ENCODE peak calls at places on chromosomes 11 and 22, in seven cellular contexts. E is effector CD4-positive, alpha-beta T cell; L is activated naive CD8-positive, alpha-beta T cell treated with anti-CD3 and anti-CD28 coated beads for 36 hours; O is activated naive CD4-positive, alpha-beta T cell treated with Interleukin-2 at 50 U/mL for 16 hours; X is stimulated activated CD8-positive, alpha-beta memory T cell treated with anti-CD3 and anti-CD28 coated beads, Interleukin-15, amount 100 ng/mL, for 48 hours; I is CD4-positive, alpha-beta T cell; P is GM12878. Y is an unnamed sample.

GRCh38 chr11:88104408-88104807 is 70.8 kb downstream of the RAB38 start:
- DNase-seq in I (no peak), P (no peak), O (no peak), X (no peak), E (no peak), L (no peak), Y (no peak)

GRCh38 chr22:35728639-35729308 is 11.1 kb downstream of the APOL5 start:
- DNase-seq in L (no peak), I (no peak), E (no peak), P (no peak), O (no peak), X (no peak), Y (no peak)

GRCh38 chr22:43310311-43310710 is 32.9 kb downstream of the SCUBE1 start:
- DNase-seq in P (no peak), L (no peak), I (no peak), O (no peak), E (no peak), X (no peak), Y (no peak)

GRCh38 chr11:57648791-57649735 is 649 bp downstream of the YPEL4 start:
- DNase-seq in I (no peak), X (no peak), O (peak; percentile 17), P (no peak), L (no peak), E (no peak), Y (no peak)

GRCh38 chr11:1872267-1872985 is 19.3 kb downstream of the PRR33 start:
- DNase-seq in P (no peak), E (no peak), X (no peak), O (no peak), I (no peak), L (no peak), Y (no peak)

GRCh38 chr22:20433686-20434241 is 3.9 kb downstream of the SCARF2 start:
- DNase-seq in X (no peak), O (no peak), L (no peak), I (no peak), E (no peak), P (no peak), Y (no peak)

GRCh38 chr11:88507771-88508557 is 170.4 kb upstream of the CTSC start:
- DNase-seq in I (no peak), X (no peak), E (no peak), L (no peak), P (no peak), O (no peak), Y (no peak)

GRCh38 chr11:45045692-45046471 is 95.2 kb upstream of the TP53I11 start:
- DNase-seq in I (no peak), O (peak; percentile 14), L (no peak), E (no peak), P (no peak), X (no peak), Y (no peak)

GRCh38 chr11:7413961-7414728 is 71.2 kb upstream of the OLFML1 start:
- DNase-seq in L (no peak), P (no peak), I (no peak), X (no peak), O (no peak), E (no peak), Y (no peak)

GRCh38 chr22:30876925-30877553 is 91.5 kb downstream of the MORC2 start:
- DNase-seq in L (no peak), P (no peak), O (no peak), X (no peak), I (no peak), E (no peak), Y (no peak)

GRCh38 chr22:19675428-19675827 is 38.9 kb upstream of the SEPTIN5 start:
- DNase-seq in P (no peak), E (no peak), O (no peak), X (no peak), I (no peak), L (no peak), Y (no peak)

GRCh38 chr11:65778901-65779668 is 1.7 kb downstream of the AP5B1 start:
- DNase-seq in I (peak; percentile 31), L (no peak), P (no peak), E (no peak), O (no peak), X (no peak), Y (no peak)

GRCh38 chr11:10348650-10349280 is 43.9 kb downstream of the ADM start:
- DNase-seq in X (no peak), P (no peak), O (no peak), L (no peak), E (no peak), I (no peak), Y (no peak)

Y was measured in T follicular helper cell.